ENCODE peak calls at places on chromosomes 13 and 19, in four cellular contexts. One of them, this sample, is unnamed.

GRCh38 chr19:33177417-33177976 is 16.6 kb upstream of the LRP3 start:
- DNase-seq in fibroblast of the aortic adventitia: no peak
- DNase-seq in CD4-positive, alpha-beta T cell: peak
- DNase-seq in CD8-positive, alpha-beta T cell: peak
- DNase-seq in this sample: no peak

GRCh38 chr19:4534836-4535658 is at the start of gene PLIN5:
- DNase-seq in fibroblast of the aortic adventitia: peak
- DNase-seq in CD4-positive, alpha-beta T cell: peak
- DNase-seq in CD8-positive, alpha-beta T cell: peak
- DNase-seq in this sample: peak

GRCh38 chr13:114065141-114065925 is 67.1 kb downstream of the RASA3 start:
- DNase-seq in fibroblast of the aortic adventitia: peak
- DNase-seq in CD4-positive, alpha-beta T cell: peak
- DNase-seq in CD8-positive, alpha-beta T cell: peak
- DNase-seq in this sample: peak

GRCh38 chr13:27923794-27924528 is 4.2 kb downstream of the PDX1 start:
- DNase-seq in fibroblast of the aortic adventitia: no peak
- DNase-seq in CD4-positive, alpha-beta T cell: no peak
- DNase-seq in CD8-positive, alpha-beta T cell: no peak
- DNase-seq in this sample: no peak

GRCh38 chr19:42113641-42114348 is 18.5 kb downstream of the POU2F2 start:
- DNase-seq in fibroblast of the aortic adventitia: peak
- DNase-seq in CD4-positive, alpha-beta T cell: no peak
- DNase-seq in CD8-positive, alpha-beta T cell: no peak
- DNase-seq in this sample: peak

GRCh38 chr13:89796196-89796595 is 1551.3 kb upstream of the MIR17HG start:
- DNase-seq in fibroblast of the aortic adventitia: no peak
- DNase-seq in CD4-positive, alpha-beta T cell: no peak
- DNase-seq in CD8-positive, alpha-beta T cell: no peak
- DNase-seq in this sample: no peak

GRCh38 chr19:18500376-18500775 is 21.5 kb downstream of the ELL start:
- DNase-seq in fibroblast of the aortic adventitia: peak
- DNase-seq in CD4-positive, alpha-beta T cell: no peak
- DNase-seq in CD8-positive, alpha-beta T cell: no peak
- DNase-seq in this sample: no peak

GRCh38 chr19:47512183-47512947 is 2.5 kb downstream of the NAPA start:
- DNase-seq in fibroblast of the aortic adventitia: peak
- DNase-seq in CD4-positive, alpha-beta T cell: no peak
- DNase-seq in CD8-positive, alpha-beta T cell: no peak
- DNase-seq in this sample: peak

GRCh38 chr19:45455707-45456499 is 11.9 kb upstream of the FOSB start:
- DNase-seq in fibroblast of the aortic adventitia: peak
- DNase-seq in CD4-positive, alpha-beta T cell: peak
- DNase-seq in CD8-positive, alpha-beta T cell: peak
- DNase-seq in this sample: peak

GRCh38 chr13:42474954-42475353 is 99.0 kb upstream of the TNFSF11 start:
- DNase-seq in fibroblast of the aortic adventitia: peak
- DNase-seq in CD4-positive, alpha-beta T cell: no peak
- DNase-seq in CD8-positive, alpha-beta T cell: peak
- DNase-seq in this sample: no peak

GRCh38 chr13:110240352-110240751 is 66.6 kb downstream of the COL4A1 start:
- DNase-seq in fibroblast of the aortic adventitia: no peak
- DNase-seq in CD4-positive, alpha-beta T cell: no peak
- DNase-seq in CD8-positive, alpha-beta T cell: no peak
- DNase-seq in this sample: no peak
- TF ChIP-seq CTCF in fibroblast of the aortic adventitia: no peak
- TF ChIP-seq CTCF in CD4-positive, alpha-beta T cell: no peak
- TF ChIP-seq CTCF in CD8-positive, alpha-beta T cell: no peak
- TF ChIP-seq CTCF in this sample: no peak

GRCh38 chr19:2072757-2073551 is 21.9 kb upstream of the MKNK2 start:
- DNase-seq in fibroblast of the aortic adventitia: no peak
- DNase-seq in CD4-positive, alpha-beta T cell: no peak
- DNase-seq in CD8-positive, alpha-beta T cell: no peak
- DNase-seq in this sample: no peak
- TF ChIP-seq CTCF in fibroblast of the aortic adventitia: no peak
- TF ChIP-seq CTCF in CD4-positive, alpha-beta T cell: no peak
- TF ChIP-seq CTCF in CD8-positive, alpha-beta T cell: no peak
- TF ChIP-seq CTCF in this sample: no peak

GRCh38 chr19:53809518-53810186 is 14.5 kb downstream of the NLRP12 start:
- DNase-seq in fibroblast of the aortic adventitia: no peak
- DNase-seq in CD4-positive, alpha-beta T cell: no peak
- DNase-seq in CD8-positive, alpha-beta T cell: no peak
- DNase-seq in this sample: no peak
- TF ChIP-seq CTCF in fibroblast of the aortic adventitia: peak
- TF ChIP-seq CTCF in CD4-positive, alpha-beta T cell: no peak
- TF ChIP-seq CTCF in CD8-positive, alpha-beta T cell: no peak
- TF ChIP-seq CTCF in this sample: peak

GRCh38 chr19:40716655-40717324 is at the start of the genes COQ8B and ITPKC:
- DNase-seq in fibroblast of the aortic adventitia: peak
- DNase-seq in CD4-positive, alpha-beta T cell: peak
- DNase-seq in CD8-positive, alpha-beta T cell: peak
- DNase-seq in this sample: peak
- TF ChIP-seq CTCF in fibroblast of the aortic adventitia: no peak
- TF ChIP-seq CTCF in CD4-positive, alpha-beta T cell: no peak
- TF ChIP-seq CTCF in CD8-positive, alpha-beta T cell: no peak
- TF ChIP-seq CTCF in this sample: peak

DNA sequence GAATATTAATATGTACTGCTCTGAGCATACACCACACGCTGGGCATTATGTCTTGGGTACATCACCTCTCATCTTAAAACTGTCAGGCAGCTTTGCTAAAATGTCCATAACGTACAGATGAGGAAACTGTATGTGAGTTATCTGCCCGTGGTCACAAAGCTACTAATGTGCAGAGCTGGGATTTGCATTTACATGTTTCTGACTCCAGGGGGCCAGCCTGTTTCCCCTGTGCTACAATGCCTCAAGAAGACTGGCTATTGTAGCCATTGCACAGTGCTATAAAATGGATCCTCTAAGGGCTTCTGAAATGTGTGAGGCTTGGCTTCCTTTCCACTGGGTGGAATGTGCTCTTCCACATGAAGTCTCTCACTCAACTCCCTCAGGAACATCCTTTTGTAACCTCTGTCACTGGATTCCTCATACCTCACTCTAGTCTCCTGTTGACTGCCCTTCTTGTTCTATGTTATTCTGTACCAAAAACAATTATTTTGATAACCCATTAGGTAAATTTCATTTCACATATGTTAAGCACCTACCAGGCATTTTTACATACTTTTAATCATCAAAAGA is 95.6 kb upstream of the HTR2A start:
- DNase-seq in fibroblast of the aortic adventitia: peak
- DNase-seq in CD4-positive, alpha-beta T cell: no peak
- DNase-seq in CD8-positive, alpha-beta T cell: no peak
- DNase-seq in this sample: no peak
- TF ChIP-seq CTCF in fibroblast of the aortic adventitia: peak
- TF ChIP-seq CTCF in CD4-positive, alpha-beta T cell: no peak
- TF ChIP-seq CTCF in CD8-positive, alpha-beta T cell: no peak
- TF ChIP-seq CTCF in this sample: peak

GRCh38 chr19:12945479-12946091 is at the start of gene RAD23A:
- DNase-seq in fibroblast of the aortic adventitia: peak
- DNase-seq in CD4-positive, alpha-beta T cell: peak
- DNase-seq in CD8-positive, alpha-beta T cell: peak
- DNase-seq in this sample: peak

GRCh38 chr19:12946092-12946845 is 607 bp downstream of the RAD23A start:
- DNase-seq in fibroblast of the aortic adventitia: peak
- DNase-seq in CD4-positive, alpha-beta T cell: peak
- DNase-seq in CD8-positive, alpha-beta T cell: peak
- DNase-seq in this sample: peak

GRCh38 chr19:12940897-12941296 is 2.5 kb downstream of the CALR start:
- DNase-seq in fibroblast of the aortic adventitia: no peak
- DNase-seq in CD4-positive, alpha-beta T cell: no peak
- DNase-seq in CD8-positive, alpha-beta T cell: no peak
- DNase-seq in this sample: no peak

GRCh38 chr19:12943437-12944044 is 2.1 kb upstream of the RAD23A start:
- DNase-seq in fibroblast of the aortic adventitia: no peak
- DNase-seq in CD4-positive, alpha-beta T cell: no peak
- DNase-seq in CD8-positive, alpha-beta T cell: no peak
- DNase-seq in this sample: no peak

GRCh38 chr19:12944064-12944674 is 1.5 kb upstream of the RAD23A start:
- DNase-seq in fibroblast of the aortic adventitia: no peak
- DNase-seq in CD4-positive, alpha-beta T cell: no peak
- DNase-seq in CD8-positive, alpha-beta T cell: no peak
- DNase-seq in this sample: no peak
- TF ChIP-seq CTCF in fibroblast of the aortic adventitia: no peak
- TF ChIP-seq CTCF in CD4-positive, alpha-beta T cell: no peak
- TF ChIP-seq CTCF in CD8-positive, alpha-beta T cell: no peak
- TF ChIP-seq CTCF in this sample: no peak